ENCODE peak calls at places on chromosomes 11 and 22, in seven cellular contexts. W is transverse colon, L is K562, X is suprapubic skin, N is ovary, B is A549, U is upper lobe of left lung. P is an unnamed sample.

GRCh38 chr22:35451602-35452001 is 51.7 kb downstream of the MCM5 start:
- DNase-seq in W (no peak), N (no peak), L (no peak), X (no peak), B (no peak), U (no peak), P (no peak)

GRCh38 chr11:91261513-91261912 is 963.1 kb upstream of the FAT3 start:
- DNase-seq in X (no peak), N (no peak), U (no peak), B (no peak), W (no peak), L (no peak), P (no peak)

GRCh38 chr11:76799061-76799804 is 16.1 kb downstream of the TSKU start:
- DNase-seq in W (peak; percentile 88), N (peak; percentile 92), U (peak; percentile 97), X (peak; percentile 94), L (peak; percentile 96), B (peak; percentile 89), P (peak; percentile 86)

GRCh38 chr11:2817431-2817830 is 68.1 kb downstream of the CDKN1C start:
- DNase-seq in B (no peak), N (no peak), L (no peak), X (no peak), W (no peak), U (no peak), P (no peak)

GRCh38 chr11:108496643-108497256 is 1.4 kb downstream of the POGLUT3 start:
- DNase-seq in B (no peak), L (no peak), U (no peak), W (no peak), X (no peak), N (no peak), P (no peak)

GRCh38 chr11:119673389-119674336 is 55.3 kb downstream of the NECTIN1 start:
- DNase-seq in L (no peak), W (peak; percentile 46), X (no peak), B (no peak), U (no peak), N (no peak), P (peak; percentile 30)

GRCh38 chr11:108559904-108560303 is 33.7 kb downstream of the EXPH5 start:
- DNase-seq in B (no peak), L (no peak), X (no peak), N (no peak), W (no peak), U (no peak), P (no peak)

GRCh38 chr11:121723261-121723741 is 270.5 kb upstream of the SORL1-AS1 start:
- DNase-seq in U (no peak), X (no peak), B (no peak), W (no peak), N (peak; percentile 65), L (no peak), P (no peak)

GRCh38 chr11:110069158-110069737 is 23.9 kb upstream of the ZC3H12C start:
- DNase-seq in B (no peak), X (peak; percentile 79), N (peak; percentile 30), U (no peak), W (peak; percentile 57), L (no peak), P (peak; percentile 39)

GRCh38 chr22:24593810-24594568 is 1.1 kb upstream of the LRRC75B start:
- DNase-seq in L (no peak), W (peak; percentile 55), X (peak; percentile 61), U (no peak), N (peak; percentile 41), B (no peak), P (no peak)

GRCh38 chr11:50192743-50193142 is 160.1 kb downstream of the OR4C45 start:
- DNase-seq in B (no peak), X (no peak), W (no peak), N (no peak), U (no peak), L (no peak), P (no peak)

GRCh38 chr11:132563050-132563449 is 969.3 kb downstream of the OPCML start:
- DNase-seq in L (no peak), N (no peak), U (no peak), X (no peak), W (no peak), B (no peak), P (no peak)

GRCh38 chr11:132556316-132556715 is 976.0 kb downstream of the OPCML start:
- DNase-seq in W (no peak), L (no peak), B (no peak), X (no peak), U (no peak), N (no peak), P (no peak)

GRCh38 chr11:132555617-132556016 is 976.7 kb downstream of the OPCML start:
- DNase-seq in B (no peak), L (no peak), W (no peak), X (no peak), N (no peak), U (no peak), P (no peak)

GRCh38 chr11:132561937-132562336 is 970.4 kb downstream of the OPCML start:
- DNase-seq in W (no peak), U (no peak), B (no peak), L (no peak), N (no peak), X (no peak), P (no peak)

DNA sequence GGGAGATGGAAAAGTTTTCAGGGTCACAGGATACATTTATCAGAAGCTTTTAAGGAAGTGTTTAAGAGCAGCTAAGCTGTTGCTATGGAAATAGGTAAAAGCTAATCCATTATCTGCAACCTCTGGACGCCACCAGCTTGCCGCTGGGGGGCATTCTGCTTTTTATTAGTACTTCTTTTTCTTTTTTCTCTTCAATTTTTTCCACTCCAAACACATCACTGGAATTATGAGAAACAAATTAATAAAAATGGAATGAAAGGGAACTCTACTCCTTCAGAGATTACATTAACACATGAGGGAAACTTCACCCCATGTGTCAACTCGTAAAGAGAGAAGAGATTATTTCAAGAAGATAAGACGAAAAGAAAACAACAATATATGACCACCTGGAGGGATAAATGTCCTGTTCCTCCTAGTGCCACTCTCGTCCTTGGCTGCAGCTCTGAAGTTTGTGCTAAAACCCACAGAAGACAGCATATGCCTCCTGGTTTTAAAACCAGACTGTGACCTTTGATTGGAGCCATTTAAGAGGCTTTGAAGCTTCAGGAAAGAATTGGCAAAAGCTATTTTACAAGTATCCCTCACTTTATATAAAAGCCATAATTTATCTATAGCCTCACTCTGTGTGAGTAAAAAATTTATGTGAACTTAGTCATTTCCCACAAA is 972.8 kb downstream of the OPCML start:
- DNase-seq in X (no peak), N (no peak), B (no peak), U (no peak), L (no peak), W (no peak), P (no peak)
- TF ChIP-seq EP300 in X (no peak), N (no peak), B (no peak), U (no peak), L (no peak), W (no peak), P (no peak)

GRCh38 chr22:48369789-48370507 is 1457.7 kb downstream of the BRD1 start:
- DNase-seq in L (no peak), U (no peak), W (peak; percentile 20), B (peak; percentile 99), N (no peak), X (no peak), P (peak; percentile 21)

GRCh38 chr22:48372395-48372794 is 1455.3 kb downstream of the BRD1 start:
- DNase-seq in N (no peak), L (no peak), X (no peak), B (no peak), U (no peak), W (no peak), P (no peak)

GRCh38 chr22:48368975-48369525 is 1458.6 kb downstream of the BRD1 start:
- DNase-seq in L (no peak), U (no peak), W (no peak), N (no peak), X (no peak), B (no peak), P (no peak)

GRCh38 chr22:48371391-48371790 is 1456.3 kb downstream of the BRD1 start:
- DNase-seq in U (no peak), W (no peak), X (no peak), L (no peak), N (no peak), B (no peak), P (no peak)

DNA sequence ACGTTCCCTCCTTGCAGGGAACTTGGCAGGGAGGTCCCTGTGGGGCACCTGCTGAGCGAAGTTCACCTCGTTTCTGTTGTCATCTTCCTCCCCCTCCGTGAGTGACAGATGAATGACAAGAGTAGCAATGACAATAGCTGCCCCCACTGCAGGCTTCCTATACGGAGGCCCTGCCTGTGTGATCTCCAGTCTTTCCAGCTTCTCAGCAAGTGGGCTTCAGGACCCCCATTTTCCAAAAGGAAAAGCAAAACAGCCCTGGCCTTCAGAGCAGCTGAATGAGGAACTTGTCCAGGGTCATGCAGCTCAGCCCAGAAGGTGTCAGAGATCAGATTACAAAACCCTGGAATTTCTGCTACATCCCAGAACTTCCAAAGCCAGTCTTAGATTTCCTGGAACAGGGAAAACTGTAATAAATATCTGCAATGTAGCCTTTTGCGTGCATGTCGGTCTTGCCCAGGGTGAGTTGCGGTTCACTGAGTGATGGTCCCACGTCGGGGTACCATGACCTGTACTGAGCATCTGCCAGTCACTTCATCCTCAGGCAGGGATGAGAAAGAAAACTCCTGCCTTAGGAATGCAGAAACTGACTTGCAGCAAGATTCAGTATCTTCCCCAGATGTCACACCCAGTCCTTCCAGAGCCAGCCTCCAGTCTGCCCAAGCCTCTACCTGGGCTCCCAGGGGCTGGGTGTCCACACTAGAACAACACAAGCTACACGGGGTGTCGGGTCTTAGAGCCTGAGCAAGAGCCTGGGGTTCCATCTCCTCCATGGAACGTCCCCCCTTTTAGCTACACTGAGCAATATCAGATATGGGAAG is 1457.0 kb downstream of the BRD1 start:
- DNase-seq in U (no peak), N (no peak), B (peak; percentile 78), W (no peak), L (no peak), X (no peak), P (no peak)
- TF ChIP-seq EP300 in U (no peak), N (no peak), B (no peak), W (no peak), L (no peak), X (no peak), P (no peak)

DNA sequence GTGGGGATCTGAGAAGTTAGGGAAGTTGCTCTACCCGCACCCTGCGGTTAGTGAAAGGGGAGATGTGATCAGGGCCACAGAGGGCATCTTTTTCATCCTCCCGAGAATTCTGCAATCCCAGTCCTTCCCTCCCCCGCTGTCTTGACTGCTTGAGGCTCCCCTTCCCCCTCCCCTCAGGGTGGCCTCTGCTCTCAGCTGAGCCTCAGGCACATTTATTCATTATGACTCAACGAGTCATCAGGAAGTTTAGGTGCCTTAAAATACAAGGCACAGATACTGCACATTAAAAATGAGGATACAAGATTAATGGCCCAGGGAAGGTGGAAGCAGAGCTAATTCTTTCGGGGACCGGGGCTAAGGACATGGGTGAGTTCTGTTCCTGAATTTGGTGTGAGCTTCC is 104.0 kb downstream of the CACNA1I start:
- DNase-seq in X (no peak), B (no peak), L (no peak), N (no peak), W (no peak), U (no peak), P (no peak)
- TF ChIP-seq EP300 in X (no peak), B (no peak), L (no peak), N (no peak), W (no peak), U (no peak), P (no peak)

DNA sequence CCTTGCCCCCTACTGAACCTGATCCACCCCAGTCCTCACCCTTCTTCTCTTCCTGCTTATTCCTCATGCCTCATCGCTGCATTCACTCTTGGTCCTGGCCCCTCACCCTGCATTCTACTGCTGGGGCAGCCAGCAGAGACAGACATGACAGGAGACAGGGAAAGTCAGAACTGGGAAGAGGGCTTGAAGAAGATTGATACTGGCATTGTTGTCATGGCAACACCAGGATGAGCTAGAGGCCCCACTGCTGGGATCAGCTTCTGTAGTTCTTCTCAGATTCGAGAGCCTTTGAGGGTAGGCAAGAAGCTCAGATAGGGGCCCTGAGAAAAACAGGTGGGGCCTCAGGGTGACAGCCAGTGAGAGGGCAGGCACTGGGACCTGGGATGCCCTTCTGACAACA is 264.3 kb downstream of the MIAT start:
- DNase-seq in B (no peak), W (no peak), L (no peak), X (no peak), N (no peak), U (no peak), P (no peak)
- TF ChIP-seq EP300 in B (no peak), W (no peak), L (no peak), X (no peak), N (no peak), U (no peak), P (no peak)